ENCODE peak calls at places on chromosomes 4 and X, in eight cellular contexts. G is pancreas, E is kidney glomerular epithelial cell, F is D341Med, W is mesothelial cell of epicardium, P is posterior cingulate gyrus, Z is tibial artery, Q is AG04450. M is an unnamed sample.

GRCh38 chr4:148054275-148054674 is 322.4 kb downstream of the ARHGAP10 start:
- DNase-seq in E (no peak), Q (no peak), Z (no peak), P (no peak), F (peak), G (no peak), W (no peak), M (no peak)

GRCh38 chr4:41258783-41259182 is 2.1 kb downstream of the UCHL1 start:
- DNase-seq in G (no peak), P (peak), F (peak), E (peak), Z (no peak), W (no peak), Q (peak), M (no peak)

GRCh38 chr4:44760142-44760898 is 34.0 kb upstream of the GNPDA2 start:
- DNase-seq in P (no peak), Z (no peak), F (peak), Q (no peak), E (peak), W (no peak), G (no peak), M (no peak)

GRCh38 chr4:26152051-26152450 is 168.8 kb upstream of the RBPJ start:
- DNase-seq in Q (no peak), G (no peak), F (no peak), Z (no peak), E (no peak), W (no peak), P (no peak), M (no peak)

GRCh38 chr4:149676076-149676475 is 139.6 kb downstream of the IQCM start:
- DNase-seq in G (no peak), E (no peak), P (no peak), Z (no peak), Q (no peak), F (no peak), W (no peak), M (no peak)

GRCh38 chrX:13153796-13154195 is 109.4 kb upstream of the FAM9C start:
- DNase-seq in G (no peak), W (no peak), Z (no peak), F (no peak), E (no peak), Q (no peak), P (no peak), M (no peak)

GRCh38 chrX:56798866-56799864 is 70.1 kb downstream of the NBDY start:
- DNase-seq in W (peak), E (no peak), G (peak), Z (no peak), P (peak), Q (no peak), F (peak), M (no peak)

GRCh38 chr4:182189107-182189878 is 53.9 kb upstream of the TENM3 start:
- DNase-seq in Q (peak), G (no peak), Z (no peak), F (no peak), W (no peak), E (peak), P (no peak), M (no peak)

GRCh38 chr4:105619193-105619931 is 66.9 kb downstream of the ARHGEF38 start:
- DNase-seq in P (peak), E (peak), Z (peak), Q (no peak), W (no peak), F (no peak), G (peak), M (peak)

GRCh38 chrX:72620550-72621145 is 48.0 kb upstream of the HDAC8 start:
- DNase-seq in Q (peak), Z (peak), E (peak), G (peak), F (no peak), W (no peak), P (no peak), M (peak)

GRCh38 chrX:13270360-13270759 is 49.5 kb downstream of the ATXN3L start:
- DNase-seq in Z (no peak), G (no peak), Q (no peak), F (no peak), W (no peak), E (no peak), P (no peak), M (no peak)

GRCh38 chr4:54322817-54323417 is 93.8 kb downstream of the PDGFRA start:
- DNase-seq in P (peak), E (peak), Q (peak), W (peak), F (peak), Z (peak), G (peak), M (peak)

M was measured in heart right ventricle.